ENCODE peak calls at places on chromosomes 3 and 15, in seven cellular contexts. H is tibial artery; C is naive thymus-derived CD4-positive, alpha-beta T cell; M is astrocyte; Z is dorsolateral prefrontal cortex; R is astrocyte of the spinal cord; A is cardiac fibroblast. T is an unnamed sample.

GRCh38 chr3:23629181-23629893 is 176.4 kb upstream of the UBE2E1 start:
- DNase-seq in H (no peak), C (no peak), M (peak; percentile 86), Z (no peak), R (peak; percentile 70), A (peak; percentile 73), T (no peak)

GRCh38 chr3:50165388-50166308 is 10.5 kb downstream of the SEMA3F start:
- DNase-seq in H (peak; percentile 57), C (no peak), M (peak; percentile 75), Z (no peak), R (peak; percentile 56), A (peak; percentile 87), T (no peak)

GRCh38 chr3:48851407-48851806 is 3.7 kb upstream of the PRKAR2A start:
- DNase-seq in H (no peak), C (no peak), M (peak; percentile 24), Z (peak; percentile 37), R (peak; percentile 51), A (peak; percentile 57), T (no peak)

GRCh38 chr3:5188419-5189405 is 1.2 kb downstream of the EDEM1 start:
- DNase-seq in H (no peak), C (peak; percentile 72), M (no peak), Z (no peak), R (peak; percentile 33), A (peak; percentile 37), T (no peak)

GRCh38 chr15:90015749-90016148 is 14.6 kb downstream of the ZNF710 start:
- DNase-seq in H (no peak), C (no peak), M (no peak), Z (no peak), R (no peak), A (no peak), T (no peak)

GRCh38 chr3:112769624-112770023 is 77.0 kb downstream of the CD200R1L start:
- DNase-seq in H (no peak), C (no peak), M (peak; percentile 58), Z (no peak), R (no peak), A (no peak), T (no peak)

GRCh38 chr15:35783203-35783602 is 237.2 kb upstream of the DPH6 start:
- DNase-seq in H (no peak), C (no peak), M (no peak), Z (no peak), R (no peak), A (no peak), T (no peak)

GRCh38 chr3:20060924-20061323 is 20.7 kb downstream of the KAT2B start:
- DNase-seq in H (no peak), C (no peak), M (peak; percentile 27), Z (no peak), R (no peak), A (peak; percentile 72), T (no peak)

GRCh38 chr3:177279118-177279815 is 82.0 kb upstream of the TBL1XR1 start:
- DNase-seq in H (no peak), C (no peak), M (peak; percentile 20), Z (no peak), R (no peak), A (no peak), T (no peak)

GRCh38 chr3:64578384-64578783 is 109.4 kb downstream of the ADAMTS9 start:
- DNase-seq in H (no peak), C (no peak), M (peak; percentile 36), Z (no peak), R (no peak), A (no peak), T (no peak)

GRCh38 chr3:113637756-113638155 is 58.7 kb downstream of the USF3 start:
- DNase-seq in H (no peak), C (no peak), M (no peak), Z (no peak), R (no peak), A (no peak), T (no peak)

GRCh38 chr3:128054363-128054762 is 2.1 kb downstream of the SEC61A1 start:
- DNase-seq in H (no peak), C (no peak), M (peak; percentile 61), Z (no peak), R (peak; percentile 41), A (no peak), T (peak; percentile 54)

GRCh38 chr15:61335998-61336648 is 107.0 kb upstream of the RORA start:
- DNase-seq in H (no peak), C (no peak), M (no peak), Z (no peak), R (no peak), A (no peak), T (no peak)

GRCh38 chr3:61699622-61700021 is 138.3 kb downstream of the PTPRG start:
- DNase-seq in H (no peak), C (no peak), M (no peak), Z (no peak), R (no peak), A (no peak), T (no peak)

GRCh38 chr15:85168642-85169173 is 187.1 kb downstream of the PDE8A start:
- DNase-seq in H (no peak), C (peak; percentile 37), M (no peak), Z (no peak), R (peak; percentile 14), A (peak; percentile 13), T (no peak)

GRCh38 chr15:54102704-54103103 is 124.5 kb downstream of the UNC13C start:
- DNase-seq in H (no peak), C (no peak), M (no peak), Z (no peak), R (no peak), A (no peak), T (no peak)

GRCh38 chr3:12750223-12750622 is 8.8 kb downstream of the TMEM40 start:
- DNase-seq in H (no peak), C (no peak), M (peak; percentile 84), Z (peak; percentile 10), R (peak; percentile 86), A (peak; percentile 84), T (peak; percentile 27)

GRCh38 chr3:151837057-151837456 is 23.1 kb downstream of the AADAC start:
- DNase-seq in H (no peak), C (no peak), M (peak; percentile 80), Z (no peak), R (peak; percentile 77), A (peak; percentile 61), T (no peak)

GRCh38 chr3:33758874-33759273 is 39.6 kb upstream of the PDCD6IP start:
- DNase-seq in H (no peak), C (no peak), M (peak; percentile 8), Z (no peak), R (peak; percentile 3), A (no peak), T (no peak)

GRCh38 chr3:154690413-154690812 is 260.4 kb upstream of the GPR149 start:
- DNase-seq in H (no peak), C (no peak), M (no peak), Z (no peak), R (no peak), A (no peak), T (no peak)

GRCh38 chr3:67215690-67216089 is 217.6 kb downstream of the KBTBD8 start:
- DNase-seq in H (no peak), C (no peak), M (no peak), Z (no peak), R (no peak), A (no peak), T (no peak)

GRCh38 chr3:105495021-105495420 is 128.3 kb downstream of the ALCAM start:
- DNase-seq in H (no peak), C (no peak), M (peak; percentile 78), Z (no peak), R (no peak), A (peak; percentile 43), T (no peak)

GRCh38 chr3:119570229-119570628 is 9.1 kb upstream of the ADPRH start:
- DNase-seq in H (no peak), C (no peak), M (no peak), Z (no peak), R (no peak), A (no peak), T (no peak)

GRCh38 chr3:194761384-194761783 is 75.7 kb downstream of the FAM43A start:
- DNase-seq in H (no peak), C (no peak), M (no peak), Z (no peak), R (no peak), A (no peak), T (no peak)

GRCh38 chr3:55947406-55947805 is 460.3 kb upstream of the WNT5A start:
- DNase-seq in H (no peak), C (no peak), M (no peak), Z (no peak), R (no peak), A (no peak), T (no peak)

GRCh38 chr15:70833897-70834765 is 19.8 kb downstream of the LARP6 start:
- DNase-seq in H (no peak), C (no peak), M (peak; percentile 79), Z (no peak), R (peak; percentile 87), A (peak; percentile 83), T (no peak)

GRCh38 chr3:188583476-188584161 is 429.7 kb downstream of the LPP start:
- DNase-seq in H (no peak), C (no peak), M (no peak), Z (no peak), R (no peak), A (no peak), T (no peak)
- H3K4me3 ChIP-seq in H (no peak overlapping the region), C (no peak overlapping the region), M (peak overlapping the region; percentile 22), Z (no peak overlapping the region), R (no peak overlapping the region), A (no peak overlapping the region), T (no peak overlapping the region)

GRCh38 chr3:10977864-10978510 is 14.6 kb upstream of the SLC6A1 start:
- DNase-seq in H (no peak), C (no peak), M (peak; percentile 55), Z (no peak), R (peak; percentile 67), A (no peak), T (no peak)

GRCh38 chr3:10981031-10981430 is 11.5 kb upstream of the SLC6A1 start:
- DNase-seq in H (no peak), C (no peak), M (no peak), Z (no peak), R (no peak), A (no peak), T (no peak)

GRCh38 chr3:10981961-10982360 is 10.6 kb upstream of the SLC6A1 start:
- DNase-seq in H (no peak), C (no peak), M (peak; percentile 40), Z (no peak), R (peak; percentile 14), A (peak; percentile 70), T (no peak)

GRCh38 chr3:10978956-10979355 is 13.6 kb upstream of the SLC6A1 start:
- DNase-seq in H (no peak), C (no peak), M (no peak), Z (no peak), R (no peak), A (no peak), T (no peak)

GRCh38 chr3:10980216-10980799 is 12.2 kb upstream of the SLC6A1 start:
- DNase-seq in H (no peak), C (no peak), M (no peak), Z (no peak), R (no peak), A (no peak), T (no peak)
- H3K4me3 ChIP-seq in H (no peak overlapping the region), C (no peak overlapping the region), M (no peak overlapping the region), Z (no peak overlapping the region), R (no peak overlapping the region), A (no peak overlapping the region), T (no peak overlapping the region)

GRCh38 chr15:32717290-32718081 is at the start of gene GREM1:
- DNase-seq in H (no peak), C (no peak), M (peak; percentile 48), Z (peak; percentile 65), R (peak; percentile 77), A (peak; percentile 58), T (no peak)
- H3K4me3 ChIP-seq in H (peak within 1 kb of the TSS; percentile 24), C (no peak within 1 kb of the TSS), M (peak within 1 kb of the TSS; percentile 88), Z (peak within 1 kb of the TSS; percentile 61), R (peak within 1 kb of the TSS; percentile 61), A (peak within 1 kb of the TSS; percentile 53), T (peak within 1 kb of the TSS; percentile 40)

GRCh38 chr3:183226333-183226732 is 26.7 kb upstream of the B3GNT5 start:
- DNase-seq in H (no peak), C (no peak), M (no peak), Z (no peak), R (no peak), A (no peak), T (no peak)
- H3K4me3 ChIP-seq in H (no peak overlapping the region), C (no peak overlapping the region), M (no peak overlapping the region), Z (no peak overlapping the region), R (no peak overlapping the region), A (no peak overlapping the region), T (no peak overlapping the region)

T was measured in gastrocnemius medialis.